ENCODE peak calls at places on chromosome 6, in six cellular contexts. J is ascending aorta; P is tibial artery; D is NB4; K is stimulated activated CD8-positive, alpha-beta memory T cell treated with anti-CD3 and anti-CD28 coated beads, Interleukin-4, amount 100 ng/mL, for 48 hours; U is caudate nucleus. S is an unnamed sample.

GRCh38 chr6:12011276-12012112 is 618 bp upstream of the HIVEP1 start:
- DNase-seq in K (peak; percentile 96), J (peak; percentile 99), U (peak; percentile 89), D (peak; percentile 98), P (peak; percentile 99), S (peak; percentile 82)

GRCh38 chr6:97218912-97219311 is 64.1 kb downstream of the MMS22L start:
- DNase-seq in P (no peak), D (no peak), U (no peak), J (no peak), K (no peak), S (no peak)

GRCh38 chr6:52929321-52930164 is 20.0 kb upstream of the GSTA3 start:
- DNase-seq in K (no peak), P (no peak), D (no peak), U (no peak), J (no peak), S (no peak)

GRCh38 chr6:117971637-117972036 is 64.6 kb downstream of the SLC35F1 start:
- DNase-seq in P (no peak), U (no peak), D (no peak), J (no peak), K (no peak), S (no peak)

GRCh38 chr6:101380861-101381630 is 12.5 kb upstream of the GRIK2 start:
- DNase-seq in K (no peak), P (no peak), U (no peak), D (no peak), J (no peak), S (no peak)

GRCh38 chr6:53376661-53377226 is 28.0 kb upstream of the ELOVL5 start:
- DNase-seq in U (no peak), J (no peak), K (no peak), P (no peak), D (no peak), S (no peak)

GRCh38 chr6:215335-216034 is 76.8 kb upstream of the DUSP22 start:
- DNase-seq in D (peak; percentile 71), P (no peak), K (peak; percentile 78), U (no peak), J (no peak), S (no peak)

GRCh38 chr6:42745083-42745637 is 743 bp downstream of the TBCC start:
- DNase-seq in D (peak; percentile 83), U (peak; percentile 43), K (peak; percentile 51), P (peak; percentile 72), J (peak; percentile 64), S (no peak)

GRCh38 chr6:93416575-93417420 is 2.6 kb downstream of the EPHA7 start:
- DNase-seq in P (peak; percentile 63), D (no peak), J (peak; percentile 60), K (no peak), U (no peak), S (no peak)

GRCh38 chr6:122180132-122180531 is 219.3 kb upstream of the HSF2 start:
- DNase-seq in D (no peak), P (no peak), J (no peak), U (no peak), K (no peak), S (no peak)

GRCh38 chr6:121652726-121653623 is 217.5 kb downstream of the GJA1 start:
- DNase-seq in K (no peak), U (no peak), D (peak; percentile 91), P (no peak), J (peak; percentile 79), S (no peak)

GRCh38 chr6:11653028-11653583 is 115.6 kb downstream of the TMEM170B start:
- DNase-seq in K (peak; percentile 40), U (no peak), J (no peak), P (no peak), D (peak; percentile 54), S (no peak)

GRCh38 chr6:137051790-137052472 is 7.2 kb upstream of the IL20RA start:
- DNase-seq in D (no peak), P (no peak), J (no peak), K (no peak), U (no peak), S (no peak)

GRCh38 chr6:166862287-166862977 is 93.9 kb downstream of the RNASET2 start:
- DNase-seq in D (no peak), J (no peak), P (no peak), K (peak; percentile 36), U (no peak), S (no peak)

GRCh38 chr6:67506352-67506751 is 1128.7 kb upstream of the ADGRB3 start:
- DNase-seq in J (no peak), D (no peak), K (no peak), U (no peak), P (no peak), S (no peak)

S was measured in CMK.